ENCODE peak calls at places on chromosomes 13 and 19, in four cellular contexts. C, J, N and Z are unnamed samples.

GRCh38 chr13:28136916-28137315 is 1.4 kb upstream of the PAN3 start:
- DNase-seq in C (no peak), J (no peak), N (no peak), Z (peak)

GRCh38 chr13:35838356-35838755 is 292.8 kb downstream of the DCLK1 start:
- DNase-seq in C (peak), J (no peak), N (no peak), Z (peak)

GRCh38 chr19:50649433-50650391 is at the start of gene C19orf81:
- DNase-seq in C (peak), J (no peak), N (no peak), Z (no peak)

GRCh38 chr13:113559901-113560644 is 24.5 kb upstream of the TFDP1 start:
- DNase-seq in C (no peak), J (no peak), N (peak), Z (no peak)

GRCh38 chr19:46860846-46861690 is at the start of gene ARHGAP35:
- DNase-seq in C (no peak), J (peak), N (peak), Z (no peak)

GRCh38 chr19:35168261-35168660 is 13.7 kb downstream of the FXYD5 start:
- DNase-seq in C (no peak), J (no peak), N (no peak), Z (no peak)

GRCh38 chr13:94464771-94465170 is 14.7 kb downstream of the DCT start:
- DNase-seq in C (no peak), J (no peak), N (no peak), Z (no peak)

GRCh38 chr19:36032251-36033104 is at the start of gene CLIP3:
- DNase-seq in C (peak), J (peak), N (peak), Z (peak)

GRCh38 chr13:60836821-60837220 is 439.8 kb downstream of the TDRD3 start:
- DNase-seq in C (no peak), J (no peak), N (no peak), Z (no peak)

GRCh38 chr13:74920945-74921725 is 560.8 kb downstream of the TBC1D4 start:
- DNase-seq in C (no peak), J (no peak), N (no peak), Z (no peak)

GRCh38 chr13:20461481-20461859 is 64.2 kb downstream of the CRYL1 start:
- DNase-seq in C (peak), J (no peak), N (no peak), Z (peak)

GRCh38 chr13:30576528-30576927 is 41.2 kb upstream of the USPL1 start:
- DNase-seq in C (peak), J (no peak), N (no peak), Z (peak)

GRCh38 chr19:1268392-1269064 is 604 bp upstream of the CIRBP start:
- DNase-seq in C (no peak), J (no peak), N (peak), Z (no peak)

GRCh38 chr19:38975214-38975860 is at the start of gene FBXO17:
- DNase-seq in C (peak), J (peak), N (peak), Z (peak)

GRCh38 chr13:91273675-91274074 is 73.8 kb upstream of the MIR17HG start:
- DNase-seq in C (no peak), J (no peak), N (no peak), Z (no peak)

GRCh38 chr13:91280806-91281205 is 66.7 kb upstream of the MIR17HG start:
- DNase-seq in C (peak), J (no peak), N (no peak), Z (no peak)

GRCh38 chr13:91278291-91278690 is 69.2 kb upstream of the MIR17HG start:
- DNase-seq in C (no peak), J (no peak), N (no peak), Z (no peak)

GRCh38 chr13:91277013-91277676 is 70.3 kb upstream of the MIR17HG start:
- DNase-seq in C (no peak), J (no peak), N (no peak), Z (no peak)

DNA sequence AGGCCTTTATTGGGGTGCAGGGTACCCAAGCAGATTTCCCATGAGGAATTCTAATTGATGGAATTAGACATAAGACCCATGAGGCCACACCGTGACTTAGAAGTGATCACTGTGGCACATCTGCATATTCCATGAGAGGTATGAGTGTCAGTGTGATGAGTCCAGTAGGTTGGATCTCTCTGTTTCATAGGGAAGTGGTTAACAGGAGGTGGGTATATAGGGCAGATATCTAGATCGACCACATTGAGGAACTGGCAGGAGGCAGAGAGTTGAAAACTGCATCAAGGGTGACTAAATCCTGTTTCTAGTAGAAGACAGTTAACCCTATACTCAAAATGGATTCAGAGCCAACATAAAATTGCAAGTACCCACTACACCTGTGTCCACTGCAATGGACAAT is 68.6 kb upstream of the MIR17HG start:
- DNase-seq in C (no peak), J (no peak), N (no peak), Z (no peak)
- H3K4me3 ChIP-seq in C (no peak), J (no peak), N (no peak), Z (no peak)

GRCh38 chr13:44437356-44438233 is 64.0 kb downstream of the SERP2 start:
- DNase-seq in C (peak), J (no peak), N (no peak), Z (peak)

GRCh38 chr13:44433863-44434262 is 60.2 kb downstream of the SERP2 start:
- DNase-seq in C (no peak), J (no peak), N (no peak), Z (no peak)

GRCh38 chr13:44436589-44437337 is 63.1 kb downstream of the SERP2 start:
- DNase-seq in C (peak), J (peak), N (peak), Z (peak)

GRCh38 chr13:44434441-44435141 is 61.0 kb downstream of the SERP2 start:
- DNase-seq in C (no peak), J (no peak), N (no peak), Z (no peak)

DNA sequence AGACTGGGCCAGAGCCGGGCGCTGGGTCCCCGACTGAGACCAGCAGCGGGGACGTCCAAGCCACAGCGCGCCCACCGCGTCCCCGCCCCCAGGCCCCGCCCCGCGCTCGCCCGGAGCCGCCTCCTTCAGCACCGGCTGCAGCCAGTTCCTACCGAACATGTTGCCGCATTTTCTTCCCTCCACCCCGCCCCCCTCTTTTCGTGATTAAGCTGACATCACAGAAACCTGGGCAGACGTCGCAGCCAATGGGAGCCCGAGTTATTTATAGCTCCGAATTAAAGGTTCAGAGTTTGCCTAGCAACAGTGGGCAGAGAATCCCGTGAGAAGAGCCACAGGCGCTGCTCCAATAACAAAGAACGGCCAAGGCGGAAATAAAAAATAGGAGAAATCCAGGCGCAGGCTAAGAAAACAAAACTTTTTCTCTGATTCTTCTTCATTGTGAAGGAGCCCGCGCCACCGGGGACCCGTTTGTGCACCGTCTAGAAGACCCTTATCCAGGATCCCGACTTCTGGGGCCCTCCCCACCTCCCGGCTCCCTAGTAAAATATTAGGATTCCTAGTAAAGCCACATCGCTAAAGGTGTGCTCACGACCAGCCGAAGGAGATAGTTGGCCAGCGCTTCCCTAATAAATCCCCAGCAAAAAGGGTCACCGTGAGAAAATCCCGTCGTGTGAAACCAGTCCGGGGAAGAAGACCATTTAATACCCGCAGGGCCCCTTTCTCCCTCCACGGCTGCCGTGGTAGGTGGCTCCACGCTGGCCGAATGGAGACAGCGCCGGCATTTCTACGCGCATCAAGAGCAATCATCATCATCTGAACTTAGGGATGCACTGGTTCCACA is 61.7 kb downstream of the SERP2 start:
- DNase-seq in C (peak), J (peak), N (peak), Z (peak)
- TF ChIP-seq CTCF in C (no peak), J (peak), N (no peak), Z (no peak)

DNA sequence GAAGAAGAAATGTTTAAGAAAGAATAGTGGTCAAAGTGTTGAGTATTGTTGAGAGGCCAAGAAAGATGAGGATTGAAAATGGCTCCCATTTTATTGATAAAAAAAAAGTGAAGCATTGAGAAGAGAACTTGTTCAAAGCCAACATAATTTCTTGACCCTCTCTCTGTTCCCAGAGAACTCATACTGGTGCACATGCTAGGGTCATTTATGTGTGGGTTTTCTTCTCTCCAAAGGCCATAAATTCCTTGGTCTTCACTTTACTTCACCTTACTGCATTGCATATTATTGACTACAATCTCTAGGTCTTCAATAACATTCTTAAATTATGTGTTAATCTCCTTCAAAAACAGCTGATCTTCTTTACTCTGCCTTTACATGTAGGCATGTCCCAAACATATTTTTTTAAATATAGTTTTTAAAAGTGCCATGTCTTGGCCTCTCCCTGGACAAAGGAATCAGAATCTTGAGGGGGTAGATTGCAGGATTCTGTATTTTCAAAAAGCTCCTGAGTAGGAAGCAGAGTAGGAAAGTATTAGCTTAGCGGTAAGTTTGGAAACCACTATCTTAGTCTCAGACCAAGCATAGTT is 1.8 kb upstream of the FNDC3A start:
- DNase-seq in C (no peak), J (no peak), N (no peak), Z (no peak)
- H3K4me3 ChIP-seq in C (no peak), J (no peak), N (peak), Z (no peak)

GRCh38 chr19:43623889-43624670 is 4.7 kb upstream of the ZNF428 start:
- DNase-seq in C (no peak), J (no peak), N (no peak), Z (no peak)

GRCh38 chr19:43625918-43626579 is 6.6 kb upstream of the ZNF428 start:
- DNase-seq in C (no peak), J (no peak), N (no peak), Z (no peak)

GRCh38 chr19:43622956-43623355 is 3.5 kb upstream of the ZNF428 start:
- DNase-seq in C (no peak), J (no peak), N (no peak), Z (no peak)

GRCh38 chr19:43626838-43627237 is 7.4 kb upstream of the ZNF428 start:
- DNase-seq in C (no peak), J (no peak), N (no peak), Z (no peak)

DNA sequence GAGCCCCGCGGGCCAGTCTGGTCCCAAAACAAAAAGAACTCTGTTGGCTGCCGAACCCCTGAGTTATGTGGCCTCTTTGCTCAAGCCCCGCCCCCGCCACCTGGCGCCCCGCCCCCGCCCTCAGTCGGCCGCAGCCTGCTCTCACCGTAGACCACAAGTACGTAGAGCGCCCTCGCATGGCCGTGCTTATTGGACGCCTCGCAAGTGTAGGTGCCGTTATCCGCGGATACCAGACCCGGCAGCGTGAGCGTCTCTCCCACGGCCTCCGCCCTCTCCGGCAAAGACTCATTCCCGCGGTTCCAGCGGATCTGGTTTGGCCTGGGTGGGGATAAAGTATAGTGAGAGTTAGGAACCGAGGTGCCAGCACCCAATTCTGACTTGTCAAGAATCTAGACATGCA is 5.5 kb upstream of the ZNF428 start:
- DNase-seq in C (peak), J (peak), N (peak), Z (no peak)
- TF ChIP-seq CTCF in C (no peak), J (no peak), N (no peak), Z (no peak)

DNA sequence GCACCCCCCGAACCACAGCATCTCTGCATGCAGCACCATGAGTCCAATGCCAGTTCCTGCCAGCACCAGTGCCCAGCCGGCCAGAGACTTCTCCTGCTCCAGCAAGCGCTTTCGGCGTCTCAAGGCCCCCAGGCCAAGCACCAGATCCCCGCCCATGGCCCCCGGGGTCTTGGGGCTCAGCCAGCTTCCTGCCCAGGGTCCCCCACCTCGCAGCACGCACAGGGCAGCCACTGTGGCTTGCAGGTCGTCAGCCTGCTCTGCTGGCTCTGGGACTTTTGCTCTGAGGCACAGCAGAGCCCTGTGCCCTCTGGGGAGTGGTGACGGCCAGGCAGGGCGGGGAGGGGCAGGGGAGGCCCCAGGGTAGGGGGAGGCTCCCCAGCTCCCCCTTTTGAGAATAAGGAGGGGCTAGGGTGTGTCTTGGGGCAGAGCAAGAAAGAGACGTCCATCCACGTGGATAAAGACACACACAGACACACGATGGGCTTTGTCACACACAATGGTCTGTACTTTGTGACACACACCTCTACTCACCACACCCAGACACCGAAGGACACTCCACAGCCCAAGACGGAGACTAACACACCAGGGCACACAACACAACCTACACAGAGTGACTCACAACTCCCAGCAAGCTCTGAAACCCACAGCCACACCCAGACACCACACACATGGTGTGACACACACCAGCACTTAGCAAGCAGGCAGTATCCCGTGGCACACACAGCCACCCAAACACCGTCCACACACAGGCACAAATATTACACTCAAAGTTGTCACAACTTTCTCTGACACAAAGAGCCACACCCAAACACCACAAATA is at the start of gene KCNN4:
- DNase-seq in C (peak), J (no peak), N (no peak), Z (peak)
- H3K4me3 ChIP-seq in C (no peak), J (peak), N (peak), Z (peak)

GRCh38 chr19:55434356-55434755 is 8.7 kb downstream of the SHISA7 start:
- DNase-seq in C (no peak), J (no peak), N (no peak), Z (no peak)

GRCh38 chr19:55435020-55435419 is 8.1 kb downstream of the SHISA7 start:
- DNase-seq in C (no peak), J (no peak), N (no peak), Z (no peak)

GRCh38 chr19:55436847-55437246 is 6.3 kb downstream of the SHISA7 start:
- DNase-seq in C (no peak), J (no peak), N (no peak), Z (no peak)

GRCh38 chr19:55439052-55439451 is 4.0 kb downstream of the SHISA7 start:
- DNase-seq in C (no peak), J (no peak), N (no peak), Z (no peak)

DNA sequence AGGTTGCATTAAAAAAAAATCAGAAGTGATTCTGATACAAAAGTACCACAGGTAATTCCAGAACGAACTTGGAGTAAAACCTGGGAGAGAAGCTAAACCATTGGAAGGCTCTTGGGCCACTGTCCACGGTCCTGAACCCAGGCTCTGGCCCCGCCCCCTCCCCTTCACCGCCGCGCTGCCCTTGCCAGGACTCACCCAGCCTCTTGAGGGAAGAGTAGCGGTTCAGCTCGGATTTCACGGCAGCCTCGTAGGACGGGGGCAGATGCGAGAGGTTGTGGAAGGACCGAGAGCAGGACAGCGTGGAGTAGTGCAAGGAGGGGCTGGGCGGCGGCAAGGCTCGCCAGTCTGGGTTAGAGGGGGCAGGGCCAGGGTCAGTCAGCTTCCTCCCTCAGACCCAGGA is 5.7 kb downstream of the SHISA7 start:
- DNase-seq in C (peak), J (no peak), N (no peak), Z (peak)
- TF ChIP-seq CTCF in C (no peak), J (no peak), N (no peak), Z (no peak)

GRCh38 chr13:99978781-99979452 is 2.7 kb upstream of the ZIC2 start:
- DNase-seq in C (no peak), J (no peak), N (no peak), Z (no peak)
- H3K4me3 ChIP-seq in C (no peak), J (no peak), N (peak), Z (no peak)

GRCh38 chr13:86914757-86915156 is 756.4 kb upstream of the SLITRK5 start:
- DNase-seq in C (no peak), J (no peak), N (no peak), Z (no peak)
- TF ChIP-seq CTCF in C (no peak), J (no peak), N (no peak), Z (no peak)